ENCODE peak calls at places on chromosome 11, in five cellular contexts. One of them, this sample, is unnamed.

GRCh38 chr11:10762185-10762584 is 11.1 kb downstream of the CTR9 start:
- DNase-seq in RWPE1: no peak
- DNase-seq in progenitor cell of endocrine pancreas: no peak
- DNase-seq in MCF 10A: no peak
- DNase-seq in prostate gland: no peak
- DNase-seq in this sample: no peak

GRCh38 chr11:6557063-6557462 is 46.4 kb downstream of the RRP8 start:
- DNase-seq in RWPE1: no peak
- DNase-seq in progenitor cell of endocrine pancreas: no peak
- DNase-seq in MCF 10A: no peak
- DNase-seq in prostate gland: no peak
- DNase-seq in this sample: no peak

GRCh38 chr11:62242021-62242420 is at the start of gene SCGB1D2:
- DNase-seq in RWPE1: peak
- DNase-seq in progenitor cell of endocrine pancreas: no peak
- DNase-seq in MCF 10A: peak
- DNase-seq in prostate gland: peak
- DNase-seq in this sample: peak

GRCh38 chr11:70364745-70365535 is 33.4 kb upstream of the CTTN start:
- DNase-seq in RWPE1: no peak
- DNase-seq in progenitor cell of endocrine pancreas: no peak
- DNase-seq in MCF 10A: no peak
- DNase-seq in prostate gland: no peak
- DNase-seq in this sample: no peak

GRCh38 chr11:11025087-11025486 is 167.2 kb upstream of the ZBED5 start:
- DNase-seq in RWPE1: peak
- DNase-seq in progenitor cell of endocrine pancreas: no peak
- DNase-seq in MCF 10A: peak
- DNase-seq in prostate gland: no peak
- DNase-seq in this sample: no peak

GRCh38 chr11:88807349-88807748 is 258.4 kb downstream of the GRM5 start:
- DNase-seq in RWPE1: no peak
- DNase-seq in progenitor cell of endocrine pancreas: no peak
- DNase-seq in MCF 10A: no peak
- DNase-seq in prostate gland: no peak
- DNase-seq in this sample: no peak

GRCh38 chr11:59669611-59670009 is 773 bp upstream of the PATL1 start:
- DNase-seq in RWPE1: peak
- DNase-seq in progenitor cell of endocrine pancreas: peak
- DNase-seq in MCF 10A: peak
- DNase-seq in prostate gland: peak
- DNase-seq in this sample: no peak

GRCh38 chr11:37511425-37511933 is 913.4 kb upstream of the RAG2 start:
- DNase-seq in RWPE1: peak
- DNase-seq in progenitor cell of endocrine pancreas: no peak
- DNase-seq in MCF 10A: peak
- DNase-seq in prostate gland: no peak
- DNase-seq in this sample: no peak

GRCh38 chr11:43868852-43869567 is 11.6 kb upstream of the ALKBH3 start:
- DNase-seq in RWPE1: peak
- DNase-seq in progenitor cell of endocrine pancreas: no peak
- DNase-seq in MCF 10A: peak
- DNase-seq in prostate gland: peak
- DNase-seq in this sample: peak

GRCh38 chr11:8564526-8564925 is 29.5 kb downstream of the STK33 start:
- DNase-seq in RWPE1: no peak
- DNase-seq in progenitor cell of endocrine pancreas: no peak
- DNase-seq in MCF 10A: no peak
- DNase-seq in prostate gland: no peak
- DNase-seq in this sample: no peak

GRCh38 chr11:74116719-74117118 is 54.1 kb downstream of the C2CD3 start:
- DNase-seq in RWPE1: no peak
- DNase-seq in progenitor cell of endocrine pancreas: no peak
- DNase-seq in MCF 10A: no peak
- DNase-seq in prostate gland: no peak
- DNase-seq in this sample: no peak

GRCh38 chr11:6523253-6523652 is 26.2 kb downstream of the DNHD1 start:
- DNase-seq in RWPE1: peak
- DNase-seq in progenitor cell of endocrine pancreas: no peak
- DNase-seq in MCF 10A: no peak
- DNase-seq in prostate gland: no peak
- DNase-seq in this sample: peak

GRCh38 chr11:48036466-48036865 is 56.1 kb downstream of the PTPRJ start:
- DNase-seq in RWPE1: no peak
- DNase-seq in progenitor cell of endocrine pancreas: no peak
- DNase-seq in MCF 10A: no peak
- DNase-seq in prostate gland: no peak
- DNase-seq in this sample: no peak

GRCh38 chr11:60193687-60194433 is 11.0 kb upstream of the MS4A6A start:
- DNase-seq in RWPE1: peak
- DNase-seq in progenitor cell of endocrine pancreas: peak
- DNase-seq in MCF 10A: peak
- DNase-seq in prostate gland: no peak
- DNase-seq in this sample: peak

GRCh38 chr11:44310456-44311272 is 725 bp upstream of the ALX4 start:
- DNase-seq in RWPE1: no peak
- DNase-seq in progenitor cell of endocrine pancreas: no peak
- DNase-seq in MCF 10A: no peak
- DNase-seq in prostate gland: no peak
- DNase-seq in this sample: no peak

GRCh38 chr11:94000641-94001040 is 20.5 kb upstream of the HEPHL1 start:
- DNase-seq in RWPE1: no peak
- DNase-seq in progenitor cell of endocrine pancreas: no peak
- DNase-seq in MCF 10A: no peak
- DNase-seq in prostate gland: no peak
- DNase-seq in this sample: no peak

GRCh38 chr11:47213985-47214564 is 699 bp upstream of the DDB2 start:
- DNase-seq in RWPE1: peak
- DNase-seq in progenitor cell of endocrine pancreas: peak
- DNase-seq in MCF 10A: peak
- DNase-seq in prostate gland: peak
- DNase-seq in this sample: no peak

GRCh38 chr11:82080160-82080559 is 653.5 kb downstream of the FAM181B start:
- DNase-seq in RWPE1: no peak
- DNase-seq in progenitor cell of endocrine pancreas: no peak
- DNase-seq in MCF 10A: no peak
- DNase-seq in prostate gland: no peak
- DNase-seq in this sample: no peak

GRCh38 chr11:18705651-18706281 is 7.2 kb downstream of the TMEM86A start:
- DNase-seq in RWPE1: no peak
- DNase-seq in progenitor cell of endocrine pancreas: no peak
- DNase-seq in MCF 10A: no peak
- DNase-seq in prostate gland: no peak
- DNase-seq in this sample: no peak

GRCh38 chr11:119855066-119855465 is 126.1 kb upstream of the NECTIN1 start:
- DNase-seq in RWPE1: no peak
- DNase-seq in progenitor cell of endocrine pancreas: no peak
- DNase-seq in MCF 10A: no peak
- DNase-seq in prostate gland: no peak
- DNase-seq in this sample: no peak

DNA sequence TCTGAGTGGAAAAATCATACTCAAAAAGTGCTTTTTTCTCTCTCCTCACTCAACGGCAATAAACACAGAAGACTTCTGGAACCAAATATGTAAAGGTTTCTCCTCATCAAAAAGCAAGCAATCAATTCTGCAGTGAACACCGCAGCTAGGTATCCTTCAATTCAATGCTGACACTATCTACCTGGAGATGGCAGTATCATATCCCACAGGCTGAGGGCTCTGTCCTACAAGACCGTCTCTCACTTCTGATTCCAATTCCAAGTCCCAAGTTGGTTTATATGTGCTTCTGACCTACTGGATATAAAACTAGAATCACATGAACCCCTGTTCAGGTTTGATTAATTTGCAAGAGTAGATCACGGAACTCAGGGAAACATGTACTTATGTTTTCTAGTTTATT is 59.7 kb upstream of the LUZP2 start:
- DNase-seq in RWPE1: no peak
- DNase-seq in progenitor cell of endocrine pancreas: no peak
- DNase-seq in MCF 10A: peak
- DNase-seq in prostate gland: no peak
- DNase-seq in this sample: no peak
- TF ChIP-seq CTCF in RWPE1: no peak
- TF ChIP-seq CTCF in progenitor cell of endocrine pancreas: no peak
- TF ChIP-seq CTCF in MCF 10A: no peak
- TF ChIP-seq CTCF in prostate gland: no peak
- TF ChIP-seq CTCF in this sample: peak

GRCh38 chr11:65425105-65425970 is 2.7 kb downstream of the NEAT1 start:
- DNase-seq in RWPE1: no peak
- DNase-seq in progenitor cell of endocrine pancreas: no peak
- DNase-seq in MCF 10A: peak
- DNase-seq in prostate gland: no peak
- DNase-seq in this sample: no peak
- TF ChIP-seq CTCF in RWPE1: no peak
- TF ChIP-seq CTCF in progenitor cell of endocrine pancreas: peak
- TF ChIP-seq CTCF in MCF 10A: no peak
- TF ChIP-seq CTCF in prostate gland: peak
- TF ChIP-seq CTCF in this sample: no peak

DNA sequence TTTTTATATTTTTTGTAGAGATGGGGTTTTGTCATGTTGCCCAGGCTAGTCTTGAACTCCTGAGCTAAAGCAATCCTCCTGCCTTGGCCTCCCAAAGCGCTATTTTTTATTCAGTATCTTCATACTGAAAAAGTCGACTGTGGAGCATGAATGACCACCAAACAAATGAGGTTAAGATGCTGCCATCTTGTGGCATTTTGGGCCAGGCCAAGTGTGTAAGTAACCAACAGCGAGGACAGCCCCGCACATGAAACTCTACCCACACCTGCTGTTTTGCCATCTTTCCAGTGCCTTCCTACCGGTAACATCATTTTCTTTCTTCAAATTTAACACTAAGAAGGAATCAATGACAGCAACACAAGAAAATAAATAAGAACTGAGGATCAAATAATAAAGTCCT is 32.2 kb upstream of the AQP11 start:
- DNase-seq in RWPE1: no peak
- DNase-seq in progenitor cell of endocrine pancreas: no peak
- DNase-seq in MCF 10A: peak
- DNase-seq in prostate gland: no peak
- DNase-seq in this sample: no peak
- TF ChIP-seq CTCF in RWPE1: peak
- TF ChIP-seq CTCF in progenitor cell of endocrine pancreas: peak
- TF ChIP-seq CTCF in MCF 10A: peak
- TF ChIP-seq CTCF in prostate gland: peak
- TF ChIP-seq CTCF in this sample: peak

GRCh38 chr11:134393638-134394037 is 18.4 kb downstream of the B3GAT1 start:
- DNase-seq in RWPE1: no peak
- DNase-seq in progenitor cell of endocrine pancreas: no peak
- DNase-seq in MCF 10A: no peak
- DNase-seq in prostate gland: peak
- DNase-seq in this sample: no peak
- TF ChIP-seq CTCF in RWPE1: no peak
- TF ChIP-seq CTCF in progenitor cell of endocrine pancreas: peak
- TF ChIP-seq CTCF in MCF 10A: no peak
- TF ChIP-seq CTCF in prostate gland: peak
- TF ChIP-seq CTCF in this sample: peak

GRCh38 chr11:116842117-116842516 is 4.7 kb upstream of the APOA1 start:
- DNase-seq in RWPE1: no peak
- DNase-seq in progenitor cell of endocrine pancreas: no peak
- DNase-seq in MCF 10A: no peak
- DNase-seq in prostate gland: no peak
- DNase-seq in this sample: no peak

GRCh38 chr11:116840746-116841296 is 3.4 kb upstream of the APOA1 start:
- DNase-seq in RWPE1: no peak
- DNase-seq in progenitor cell of endocrine pancreas: no peak
- DNase-seq in MCF 10A: no peak
- DNase-seq in prostate gland: no peak
- DNase-seq in this sample: no peak

GRCh38 chr11:116838321-116839084 is 1.1 kb upstream of the APOA1 start:
- DNase-seq in RWPE1: no peak
- DNase-seq in progenitor cell of endocrine pancreas: no peak
- DNase-seq in MCF 10A: no peak
- DNase-seq in prostate gland: no peak
- DNase-seq in this sample: no peak

GRCh38 chr11:116842909-116843308 is 5.5 kb upstream of the APOA1 start:
- DNase-seq in RWPE1: no peak
- DNase-seq in progenitor cell of endocrine pancreas: no peak
- DNase-seq in MCF 10A: no peak
- DNase-seq in prostate gland: no peak
- DNase-seq in this sample: no peak

GRCh38 chr11:116840224-116840745 is 2.9 kb upstream of the APOA1 start:
- DNase-seq in RWPE1: no peak
- DNase-seq in progenitor cell of endocrine pancreas: no peak
- DNase-seq in MCF 10A: peak
- DNase-seq in prostate gland: no peak
- DNase-seq in this sample: no peak
- TF ChIP-seq CTCF in RWPE1: no peak
- TF ChIP-seq CTCF in progenitor cell of endocrine pancreas: no peak
- TF ChIP-seq CTCF in MCF 10A: no peak
- TF ChIP-seq CTCF in prostate gland: no peak
- TF ChIP-seq CTCF in this sample: no peak

DNA sequence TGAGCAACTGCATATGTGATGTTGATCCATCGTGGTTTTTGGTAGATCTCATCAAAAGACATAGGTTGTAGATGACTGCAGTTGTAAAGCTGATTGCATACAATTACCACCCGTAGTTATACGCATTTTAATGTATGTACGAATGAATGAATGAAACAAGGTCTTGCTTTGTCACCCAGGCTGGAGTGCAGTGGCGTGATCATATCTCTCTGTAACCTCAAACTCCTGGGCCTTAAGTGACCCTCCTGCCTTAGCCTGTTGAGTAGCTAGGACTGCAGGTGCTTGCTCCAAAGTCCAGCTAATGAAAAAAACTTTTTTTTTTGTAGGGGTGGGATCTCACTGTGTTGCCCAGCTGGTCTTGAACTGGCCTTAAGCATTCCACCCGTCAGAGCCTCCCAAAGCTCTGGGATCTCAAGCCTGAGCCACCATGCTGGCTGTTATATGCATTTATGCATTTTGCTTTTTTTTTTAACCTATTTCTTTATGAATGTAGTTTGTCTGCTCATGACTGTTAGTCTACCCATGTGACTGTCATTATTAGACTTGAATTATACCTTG is 53.5 kb downstream of the PPP6R3 start:
- DNase-seq in RWPE1: no peak
- DNase-seq in progenitor cell of endocrine pancreas: no peak
- DNase-seq in MCF 10A: no peak
- DNase-seq in prostate gland: no peak
- DNase-seq in this sample: no peak
- TF ChIP-seq CTCF in RWPE1: no peak
- TF ChIP-seq CTCF in progenitor cell of endocrine pancreas: no peak
- TF ChIP-seq CTCF in MCF 10A: no peak
- TF ChIP-seq CTCF in prostate gland: no peak
- TF ChIP-seq CTCF in this sample: no peak

This sample was measured in LNCaP clone FGC.